ENCODE peak calls at places on chromosomes 4 and X, in nine cellular contexts. D, G, J, A, U, S, O, H and Z are unnamed samples.

GRCh38 chr4:15159477-15160019 is 157.3 kb downstream of the CPEB2 start:
- DNase-seq in D (no peak), G (no peak), J (no peak), A (no peak), U (no peak), S (no peak), O (no peak), H (no peak), Z (no peak)

GRCh38 chr4:85474818-85475630 is at the start of gene ARHGAP24:
- DNase-seq in D (peak), G (peak), J (peak), A (peak), U (peak), S (peak), O (no peak), H (no peak), Z (peak)

GRCh38 chr4:2799444-2799911 is 6.6 kb downstream of the SH3BP2 start:
- DNase-seq in D (no peak), G (no peak), J (peak), A (peak), U (no peak), S (peak), O (no peak), H (no peak), Z (peak)

GRCh38 chr4:27397886-27398285 is 537.2 kb downstream of the STIM2 start:
- DNase-seq in D (no peak), G (peak), J (no peak), A (no peak), U (peak), S (no peak), O (no peak), H (peak), Z (no peak)

GRCh38 chr4:140112576-140112975 is 41.4 kb downstream of the MAML3 start:
- DNase-seq in D (no peak), G (no peak), J (no peak), A (no peak), U (peak), S (no peak), O (no peak), H (no peak), Z (no peak)

GRCh38 chr4:173360587-173361221 is 10.1 kb upstream of the SAP30 start:
- DNase-seq in D (no peak), G (peak), J (no peak), A (no peak), U (no peak), S (no peak), O (no peak), H (peak), Z (peak)

GRCh38 chrX:45807572-45808425 is 607.1 kb upstream of the DIPK2B start:
- DNase-seq in D (no peak), G (peak), J (peak), A (no peak), U (peak), S (no peak), O (no peak), H (peak), Z (peak)

GRCh38 chrX:3711331-3711917 is 2.0 kb downstream of the PRKX start:
- DNase-seq in D (no peak), G (no peak), J (no peak), A (no peak), U (no peak), S (peak), O (no peak), H (no peak), Z (no peak)

GRCh38 chrX:40098264-40099045 is 697 bp upstream of the BCOR start:
- DNase-seq in D (no peak), G (no peak), J (peak), A (peak), U (no peak), S (peak), O (peak), H (peak), Z (peak)

GRCh38 chrX:53263597-53264094 is 17.7 kb downstream of the IQSEC2 start:
- DNase-seq in D (no peak), G (peak), J (no peak), A (no peak), U (peak), S (no peak), O (no peak), H (peak), Z (no peak)

GRCh38 chr4:88010921-88011320 is 3.5 kb downstream of the PKD2 start:
- DNase-seq in D (no peak), G (no peak), J (no peak), A (no peak), U (peak), S (no peak), O (no peak), H (no peak), Z (no peak)

GRCh38 chrX:139290310-139290709 is 240.2 kb upstream of the F9 start:
- DNase-seq in D (no peak), G (no peak), J (no peak), A (no peak), U (peak), S (no peak), O (no peak), H (peak), Z (no peak)

GRCh38 chr4:1168291-1169031 is 3.9 kb downstream of the SPON2 start:
- DNase-seq in D (no peak), G (no peak), J (no peak), A (peak), U (no peak), S (no peak), O (no peak), H (no peak), Z (no peak)

GRCh38 chrX:7444967-7445366 is 297.0 kb upstream of the PUDP start:
- DNase-seq in D (no peak), G (no peak), J (no peak), A (no peak), U (no peak), S (no peak), O (no peak), H (peak), Z (no peak)

GRCh38 chrX:119646515-119646914 is 40.3 kb upstream of the NKRF start:
- DNase-seq in D (no peak), G (no peak), J (no peak), A (no peak), U (no peak), S (no peak), O (no peak), H (no peak), Z (no peak)

GRCh38 chrX:25131055-25131454 is 115.3 kb upstream of the ARX start:
- DNase-seq in D (no peak), G (no peak), J (no peak), A (no peak), U (no peak), S (no peak), O (no peak), H (peak), Z (no peak)

GRCh38 chr4:126727461-126727860 is 905.3 kb upstream of the INTU start:
- DNase-seq in D (no peak), G (peak), J (no peak), A (no peak), U (peak), S (no peak), O (no peak), H (peak), Z (no peak)

GRCh38 chrX:118963159-118963558 is 11.3 kb upstream of the LONRF3 start:
- DNase-seq in D (no peak), G (no peak), J (no peak), A (no peak), U (no peak), S (no peak), O (no peak), H (no peak), Z (no peak)

GRCh38 chr4:52904421-52904820 is 42.3 kb downstream of the RASL11B start:
- DNase-seq in D (no peak), G (no peak), J (no peak), A (no peak), U (peak), S (no peak), O (no peak), H (no peak), Z (no peak)

GRCh38 chr4:54231419-54232150 is 2.5 kb downstream of the PDGFRA start:
- DNase-seq in D (no peak), G (peak), J (no peak), A (peak), U (peak), S (peak), O (no peak), H (no peak), Z (peak)

GRCh38 chrX:776061-776460 is 145.5 kb downstream of the SHOX start:
- DNase-seq in D (no peak), G (no peak), J (no peak), A (no peak), U (no peak), S (no peak), O (no peak), H (no peak), Z (no peak)